ENCODE peak calls at places on chromosomes 1 and 21, in eight cellular contexts. One of them, this sample, is unnamed.

GRCh38 chr1:40395211-40396175 is 22.0 kb downstream of the SMAP2 start:
- DNase-seq in A673: no peak
- DNase-seq in fibroblast of lung: no peak
- DNase-seq in AG04450: no peak
- DNase-seq in ovary: no peak
- DNase-seq in psoas muscle: no peak
- DNase-seq in body of pancreas: no peak
- DNase-seq in thoracic aorta: no peak
- DNase-seq in this sample: no peak

GRCh38 chr1:181122227-181122626 is 33.7 kb downstream of the IER5 start:
- DNase-seq in A673: no peak
- DNase-seq in fibroblast of lung: no peak
- DNase-seq in AG04450: no peak
- DNase-seq in ovary: no peak
- DNase-seq in psoas muscle: no peak
- DNase-seq in body of pancreas: no peak
- DNase-seq in thoracic aorta: no peak
- DNase-seq in this sample: no peak

GRCh38 chr1:65001238-65001792 is 35.0 kb upstream of the JAK1 start:
- DNase-seq in A673: peak
- DNase-seq in fibroblast of lung: peak
- DNase-seq in AG04450: no peak
- DNase-seq in ovary: peak
- DNase-seq in psoas muscle: peak
- DNase-seq in body of pancreas: peak
- DNase-seq in thoracic aorta: peak
- DNase-seq in this sample: no peak

GRCh38 chr1:230745071-230745470 is 2.1 kb upstream of the CAPN9 start:
- DNase-seq in A673: no peak
- DNase-seq in fibroblast of lung: no peak
- DNase-seq in AG04450: no peak
- DNase-seq in ovary: no peak
- DNase-seq in psoas muscle: no peak
- DNase-seq in body of pancreas: no peak
- DNase-seq in thoracic aorta: no peak
- DNase-seq in this sample: no peak

GRCh38 chr1:15696956-15697521 is 12.9 kb downstream of the PLEKHM2 start:
- DNase-seq in A673: no peak
- DNase-seq in fibroblast of lung: no peak
- DNase-seq in AG04450: no peak
- DNase-seq in ovary: no peak
- DNase-seq in psoas muscle: no peak
- DNase-seq in body of pancreas: no peak
- DNase-seq in thoracic aorta: no peak
- DNase-seq in this sample: peak

GRCh38 chr1:232657426-232657825 is 27.5 kb upstream of the SIPA1L2 start:
- DNase-seq in A673: peak
- DNase-seq in fibroblast of lung: no peak
- DNase-seq in AG04450: no peak
- DNase-seq in ovary: no peak
- DNase-seq in psoas muscle: no peak
- DNase-seq in body of pancreas: no peak
- DNase-seq in thoracic aorta: no peak
- DNase-seq in this sample: no peak

GRCh38 chr1:15850450-15851079 is 3.1 kb downstream of the SPEN start:
- DNase-seq in A673: no peak
- DNase-seq in fibroblast of lung: no peak
- DNase-seq in AG04450: no peak
- DNase-seq in ovary: no peak
- DNase-seq in psoas muscle: no peak
- DNase-seq in body of pancreas: peak
- DNase-seq in thoracic aorta: no peak
- DNase-seq in this sample: no peak

GRCh38 chr1:230797376-230798186 is 50.4 kb downstream of the CAPN9 start:
- DNase-seq in A673: peak
- DNase-seq in fibroblast of lung: peak
- DNase-seq in AG04450: peak
- DNase-seq in ovary: peak
- DNase-seq in psoas muscle: peak
- DNase-seq in body of pancreas: peak
- DNase-seq in thoracic aorta: no peak
- DNase-seq in this sample: no peak

GRCh38 chr21:38498057-38498833 is at the start of gene ERG:
- DNase-seq in A673: no peak
- DNase-seq in fibroblast of lung: no peak
- DNase-seq in AG04450: no peak
- DNase-seq in ovary: no peak
- DNase-seq in psoas muscle: no peak
- DNase-seq in body of pancreas: no peak
- DNase-seq in thoracic aorta: no peak
- DNase-seq in this sample: no peak

GRCh38 chr1:155324717-155325595 is 4.3 kb downstream of the RUSC1 start:
- DNase-seq in A673: peak
- DNase-seq in fibroblast of lung: peak
- DNase-seq in AG04450: no peak
- DNase-seq in ovary: peak
- DNase-seq in psoas muscle: peak
- DNase-seq in body of pancreas: peak
- DNase-seq in thoracic aorta: no peak
- DNase-seq in this sample: no peak

GRCh38 chr1:6025269-6026094 is 20.2 kb upstream of the KCNAB2 start:
- DNase-seq in A673: no peak
- DNase-seq in fibroblast of lung: peak
- DNase-seq in AG04450: no peak
- DNase-seq in ovary: no peak
- DNase-seq in psoas muscle: no peak
- DNase-seq in body of pancreas: no peak
- DNase-seq in thoracic aorta: no peak
- DNase-seq in this sample: no peak

DNA sequence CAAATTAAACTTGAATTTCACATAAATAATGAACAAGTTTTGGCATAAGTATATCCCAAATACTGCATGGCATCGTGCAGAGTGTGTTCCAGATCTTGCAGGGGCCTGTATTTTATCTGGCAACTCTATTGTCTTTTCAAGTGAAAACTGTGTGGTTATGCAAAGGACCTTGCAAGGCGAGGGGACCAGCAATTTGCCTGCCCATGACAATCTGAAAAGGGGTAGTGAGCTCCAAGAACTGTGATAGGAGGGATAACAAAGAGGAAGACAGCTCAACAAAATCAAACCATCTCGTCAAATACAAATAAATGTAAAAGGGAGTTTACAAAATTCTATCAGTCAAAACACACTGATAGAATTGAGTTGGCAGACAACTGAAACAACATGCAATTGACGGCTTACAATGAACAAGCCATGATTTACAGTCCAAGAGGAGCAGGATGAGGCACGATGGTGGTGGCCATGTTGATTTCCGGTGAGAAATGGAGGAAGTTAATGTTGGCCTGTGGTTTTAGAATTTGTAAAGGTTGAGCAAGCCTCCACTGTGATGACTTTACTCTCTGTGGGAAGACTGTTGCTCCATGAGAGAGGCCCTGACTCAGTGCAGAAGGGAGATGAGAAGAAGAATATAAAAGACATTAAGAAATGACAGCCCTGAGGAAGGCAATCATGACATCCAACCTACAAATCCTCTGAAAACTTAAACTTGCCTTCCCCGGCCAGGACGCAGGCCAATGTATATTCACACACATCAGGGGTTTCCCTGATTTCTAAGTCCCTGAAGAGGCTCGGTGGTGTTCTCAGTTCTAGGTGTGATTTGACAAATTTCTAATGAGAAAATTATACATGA is 132.2 kb downstream of the ADSS2 start:
- DNase-seq in A673: no peak
- DNase-seq in fibroblast of lung: peak
- DNase-seq in AG04450: peak
- DNase-seq in ovary: no peak
- DNase-seq in psoas muscle: no peak
- DNase-seq in body of pancreas: no peak
- DNase-seq in thoracic aorta: no peak
- DNase-seq in this sample: peak
- H3K4me3 ChIP-seq in A673: no peak
- H3K4me3 ChIP-seq in fibroblast of lung: no peak
- H3K4me3 ChIP-seq in AG04450: no peak
- H3K4me3 ChIP-seq in ovary: no peak
- H3K4me3 ChIP-seq in psoas muscle: no peak
- H3K4me3 ChIP-seq in body of pancreas: no peak
- H3K4me3 ChIP-seq in thoracic aorta: no peak
- H3K4me3 ChIP-seq in this sample: no peak

GRCh38 chr1:23607944-23608343 is 48.6 kb upstream of the ID3 start:
- DNase-seq in A673: no peak
- DNase-seq in fibroblast of lung: no peak
- DNase-seq in AG04450: no peak
- DNase-seq in ovary: no peak
- DNase-seq in psoas muscle: no peak
- DNase-seq in body of pancreas: no peak
- DNase-seq in thoracic aorta: no peak
- DNase-seq in this sample: no peak

GRCh38 chr1:23613191-23614126 is 54.2 kb upstream of the ID3 start:
- DNase-seq in A673: no peak
- DNase-seq in fibroblast of lung: no peak
- DNase-seq in AG04450: no peak
- DNase-seq in ovary: no peak
- DNase-seq in psoas muscle: no peak
- DNase-seq in body of pancreas: no peak
- DNase-seq in thoracic aorta: no peak
- DNase-seq in this sample: no peak

GRCh38 chr1:23609971-23610370 is 50.7 kb upstream of the ID3 start:
- DNase-seq in A673: no peak
- DNase-seq in fibroblast of lung: no peak
- DNase-seq in AG04450: no peak
- DNase-seq in ovary: no peak
- DNase-seq in psoas muscle: no peak
- DNase-seq in body of pancreas: no peak
- DNase-seq in thoracic aorta: no peak
- DNase-seq in this sample: no peak

GRCh38 chr1:23611601-23612327 is 52.5 kb upstream of the ID3 start:
- DNase-seq in A673: no peak
- DNase-seq in fibroblast of lung: no peak
- DNase-seq in AG04450: no peak
- DNase-seq in ovary: no peak
- DNase-seq in psoas muscle: no peak
- DNase-seq in body of pancreas: no peak
- DNase-seq in thoracic aorta: no peak
- DNase-seq in this sample: no peak

DNA sequence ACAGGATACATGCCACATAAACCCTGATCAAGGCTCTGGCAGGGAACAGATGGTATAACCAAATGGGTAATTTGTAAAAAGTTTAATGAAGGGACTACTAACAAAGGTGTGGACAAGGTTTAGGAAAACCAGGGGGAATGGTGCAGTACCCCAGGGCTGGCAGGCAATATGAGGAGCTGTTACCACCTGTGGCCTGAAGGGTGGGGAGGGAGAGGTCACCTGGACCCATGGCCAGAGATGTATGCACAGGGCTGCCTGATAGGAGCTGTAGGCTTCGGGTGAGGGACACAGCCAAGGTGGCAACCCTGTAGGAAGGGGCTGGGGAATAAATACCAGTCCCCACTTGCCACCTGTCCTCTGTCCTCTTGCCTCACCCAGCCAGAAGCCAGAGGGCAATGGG is 51.4 kb upstream of the ID3 start:
- DNase-seq in A673: no peak
- DNase-seq in fibroblast of lung: no peak
- DNase-seq in AG04450: no peak
- DNase-seq in ovary: no peak
- DNase-seq in psoas muscle: no peak
- DNase-seq in body of pancreas: no peak
- DNase-seq in thoracic aorta: no peak
- DNase-seq in this sample: no peak
- TF ChIP-seq CTCF in A673: no peak
- TF ChIP-seq CTCF in fibroblast of lung: no peak
- TF ChIP-seq CTCF in AG04450: no peak
- TF ChIP-seq CTCF in ovary: no peak
- TF ChIP-seq CTCF in psoas muscle: no peak
- TF ChIP-seq CTCF in body of pancreas: no peak
- TF ChIP-seq CTCF in thoracic aorta: no peak
- TF ChIP-seq CTCF in this sample: no peak

GRCh38 chr1:24586119-24586518 is 30.2 kb downstream of the NCMAP start:
- DNase-seq in A673: no peak
- DNase-seq in fibroblast of lung: no peak
- DNase-seq in AG04450: no peak
- DNase-seq in ovary: no peak
- DNase-seq in psoas muscle: no peak
- DNase-seq in body of pancreas: no peak
- DNase-seq in thoracic aorta: no peak
- DNase-seq in this sample: no peak

GRCh38 chr1:24588573-24588972 is 32.7 kb downstream of the NCMAP start:
- DNase-seq in A673: no peak
- DNase-seq in fibroblast of lung: no peak
- DNase-seq in AG04450: no peak
- DNase-seq in ovary: no peak
- DNase-seq in psoas muscle: no peak
- DNase-seq in body of pancreas: no peak
- DNase-seq in thoracic aorta: no peak
- DNase-seq in this sample: no peak

GRCh38 chr1:24580756-24581155 is 24.9 kb downstream of the NCMAP start:
- DNase-seq in A673: no peak
- DNase-seq in fibroblast of lung: no peak
- DNase-seq in AG04450: no peak
- DNase-seq in ovary: no peak
- DNase-seq in psoas muscle: no peak
- DNase-seq in body of pancreas: no peak
- DNase-seq in thoracic aorta: no peak
- DNase-seq in this sample: no peak

GRCh38 chr1:24586970-24587820 is 31.3 kb downstream of the NCMAP start:
- DNase-seq in A673: peak
- DNase-seq in fibroblast of lung: peak
- DNase-seq in AG04450: peak
- DNase-seq in ovary: no peak
- DNase-seq in psoas muscle: no peak
- DNase-seq in body of pancreas: peak
- DNase-seq in thoracic aorta: no peak
- DNase-seq in this sample: peak

GRCh38 chr1:24584103-24584764 is 28.3 kb downstream of the NCMAP start:
- DNase-seq in A673: no peak
- DNase-seq in fibroblast of lung: no peak
- DNase-seq in AG04450: no peak
- DNase-seq in ovary: no peak
- DNase-seq in psoas muscle: no peak
- DNase-seq in body of pancreas: peak
- DNase-seq in thoracic aorta: no peak
- DNase-seq in this sample: no peak
- H3K4me3 ChIP-seq in A673: no peak
- H3K4me3 ChIP-seq in fibroblast of lung: no peak
- H3K4me3 ChIP-seq in AG04450: no peak
- H3K4me3 ChIP-seq in ovary: no peak
- H3K4me3 ChIP-seq in psoas muscle: no peak
- H3K4me3 ChIP-seq in body of pancreas: no peak
- H3K4me3 ChIP-seq in thoracic aorta: no peak
- H3K4me3 ChIP-seq in this sample: no peak

DNA sequence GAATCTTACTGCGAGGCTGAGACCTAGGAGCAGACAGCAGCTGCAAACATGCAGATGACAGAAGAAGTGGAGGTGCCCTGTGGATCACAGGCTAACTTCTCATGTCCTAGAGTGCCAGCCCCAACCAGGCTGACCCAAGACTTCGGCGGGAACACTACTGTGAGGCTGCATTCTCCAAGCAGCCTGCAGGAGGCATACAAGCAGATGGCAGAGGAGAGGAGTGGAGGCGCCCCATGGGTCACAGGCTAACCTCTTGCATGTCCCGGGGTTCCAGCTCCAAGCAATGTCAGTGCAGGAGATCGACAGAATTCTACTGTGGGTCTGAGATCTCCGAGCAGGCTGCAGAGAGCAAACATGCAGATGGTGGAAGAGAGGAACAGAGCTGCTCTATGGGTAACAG is 98.1 kb upstream of the ZNF678 start:
- DNase-seq in A673: no peak
- DNase-seq in fibroblast of lung: no peak
- DNase-seq in AG04450: no peak
- DNase-seq in ovary: no peak
- DNase-seq in psoas muscle: no peak
- DNase-seq in body of pancreas: no peak
- DNase-seq in thoracic aorta: no peak
- DNase-seq in this sample: no peak
- TF ChIP-seq CTCF in A673: peak
- TF ChIP-seq CTCF in fibroblast of lung: peak
- TF ChIP-seq CTCF in AG04450: no peak
- TF ChIP-seq CTCF in ovary: no peak
- TF ChIP-seq CTCF in psoas muscle: no peak
- TF ChIP-seq CTCF in body of pancreas: no peak
- TF ChIP-seq CTCF in thoracic aorta: no peak
- TF ChIP-seq CTCF in this sample: peak